ENCODE peak calls at places on chromosomes 4 and X, in six cellular contexts. One of them, this sample, is unnamed.

GRCh38 chr4:126354784-126355183 is 1040.0 kb downstream of the FAT4 start:
- DNase-seq in heart left ventricle: no peak
- DNase-seq in lower leg skin: no peak
- DNase-seq in GM12891: no peak
- DNase-seq in adrenal gland: no peak
- DNase-seq in NB4: no peak
- DNase-seq in this sample: no peak

GRCh38 chr4:100797791-100798190 is 280.0 kb upstream of the EMCN start:
- DNase-seq in GM12891: no peak
- DNase-seq in adrenal gland: no peak
- DNase-seq in heart left ventricle: no peak
- DNase-seq in lower leg skin: no peak
- DNase-seq in NB4: no peak
- DNase-seq in this sample: no peak

GRCh38 chr4:169099775-169100180 is 89.7 kb upstream of the CBR4 start:
- DNase-seq in lower leg skin: no peak
- DNase-seq in heart left ventricle: no peak
- DNase-seq in adrenal gland: no peak
- DNase-seq in NB4: no peak
- DNase-seq in GM12891: no peak
- DNase-seq in this sample: no peak

GRCh38 chr4:147975902-147976301 is 244.0 kb downstream of the ARHGAP10 start:
- DNase-seq in GM12891: no peak
- DNase-seq in heart left ventricle: no peak
- DNase-seq in adrenal gland: no peak
- DNase-seq in NB4: no peak
- DNase-seq in lower leg skin: no peak
- DNase-seq in this sample: no peak

GRCh38 chr4:84913176-84913575 is 53.3 kb downstream of the WDFY3 start:
- DNase-seq in adrenal gland: no peak
- DNase-seq in GM12891: no peak
- DNase-seq in heart left ventricle: no peak
- DNase-seq in lower leg skin: no peak
- DNase-seq in NB4: no peak
- DNase-seq in this sample: no peak

GRCh38 chr4:173763374-173763773 is 233.3 kb upstream of the HAND2 start:
- DNase-seq in lower leg skin: no peak
- DNase-seq in NB4: no peak
- DNase-seq in heart left ventricle: no peak
- DNase-seq in GM12891: no peak
- DNase-seq in adrenal gland: no peak
- DNase-seq in this sample: no peak

GRCh38 chr4:112895785-112896184 is 153.7 kb upstream of the ANK2 start:
- DNase-seq in adrenal gland: no peak
- DNase-seq in GM12891: no peak
- DNase-seq in heart left ventricle: no peak
- DNase-seq in lower leg skin: no peak
- DNase-seq in NB4: no peak
- DNase-seq in this sample: no peak

GRCh38 chrX:39639871-39640270 is 457.9 kb downstream of the BCOR start:
- DNase-seq in NB4: no peak
- DNase-seq in heart left ventricle: no peak
- DNase-seq in GM12891: no peak
- DNase-seq in lower leg skin: no peak
- DNase-seq in adrenal gland: no peak
- DNase-seq in this sample: no peak

GRCh38 chr4:116598980-116599789 is 486.2 kb downstream of the TRAM1L1 start:
- DNase-seq in heart left ventricle: no peak
- DNase-seq in NB4: no peak
- DNase-seq in lower leg skin: no peak
- DNase-seq in GM12891: no peak
- DNase-seq in adrenal gland: no peak
- DNase-seq in this sample: no peak

GRCh38 chrX:48538641-48539344 is 721 bp upstream of the TBC1D25 start:
- DNase-seq in adrenal gland: no peak
- DNase-seq in NB4: no peak
- DNase-seq in lower leg skin: no peak
- DNase-seq in heart left ventricle: no peak
- DNase-seq in GM12891: no peak
- DNase-seq in this sample: no peak

GRCh38 chr4:72997409-72997808 is 72.1 kb downstream of the COX18 start:
- DNase-seq in lower leg skin: no peak
- DNase-seq in NB4: no peak
- DNase-seq in GM12891: no peak
- DNase-seq in adrenal gland: no peak
- DNase-seq in heart left ventricle: no peak
- DNase-seq in this sample: no peak

GRCh38 chrX:19990519-19991349 is at the start of gene BCLAF3:
- DNase-seq in lower leg skin: peak
- DNase-seq in heart left ventricle: peak
- DNase-seq in NB4: peak
- DNase-seq in GM12891: peak
- DNase-seq in adrenal gland: peak
- DNase-seq in this sample: peak

GRCh38 chrX:8851487-8851886 is 50.3 kb upstream of the FAM9A start:
- DNase-seq in heart left ventricle: no peak
- DNase-seq in GM12891: no peak
- DNase-seq in adrenal gland: no peak
- DNase-seq in lower leg skin: no peak
- DNase-seq in NB4: no peak
- DNase-seq in this sample: no peak

GRCh38 chr4:69126030-69126429 is 29.8 kb downstream of the UGT2B7 start:
- DNase-seq in lower leg skin: no peak
- DNase-seq in GM12891: no peak
- DNase-seq in heart left ventricle: no peak
- DNase-seq in adrenal gland: no peak
- DNase-seq in NB4: no peak
- DNase-seq in this sample: no peak

GRCh38 chrX:153460826-153461225 is 9.6 kb downstream of the HAUS7 start:
- DNase-seq in GM12891: peak
- DNase-seq in NB4: peak
- DNase-seq in lower leg skin: no peak
- DNase-seq in adrenal gland: peak
- DNase-seq in heart left ventricle: peak
- DNase-seq in this sample: peak

GRCh38 chrX:13487731-13488505 is 81.5 kb upstream of the EGFL6 start:
- DNase-seq in adrenal gland: peak
- DNase-seq in GM12891: no peak
- DNase-seq in heart left ventricle: no peak
- DNase-seq in lower leg skin: peak
- DNase-seq in NB4: peak
- DNase-seq in this sample: no peak

GRCh38 chrX:83759872-83760271 is 101.1 kb upstream of the CYLC1 start:
- DNase-seq in lower leg skin: no peak
- DNase-seq in adrenal gland: no peak
- DNase-seq in NB4: peak
- DNase-seq in GM12891: no peak
- DNase-seq in heart left ventricle: no peak
- DNase-seq in this sample: no peak

GRCh38 chr4:168743576-168743975 is 246.7 kb downstream of the PALLD start:
- DNase-seq in adrenal gland: no peak
- DNase-seq in heart left ventricle: no peak
- DNase-seq in NB4: no peak
- DNase-seq in lower leg skin: no peak
- DNase-seq in GM12891: no peak
- DNase-seq in this sample: no peak

GRCh38 chr4:136329042-136329662 is 1203.1 kb downstream of the PCDH18 start:
- DNase-seq in lower leg skin: no peak
- DNase-seq in NB4: peak
- DNase-seq in GM12891: no peak
- DNase-seq in adrenal gland: no peak
- DNase-seq in heart left ventricle: peak
- DNase-seq in this sample: no peak

GRCh38 chr4:77821775-77822174 is 2.6 kb upstream of the CNOT6L start:
- DNase-seq in NB4: peak
- DNase-seq in GM12891: no peak
- DNase-seq in heart left ventricle: no peak
- DNase-seq in lower leg skin: no peak
- DNase-seq in adrenal gland: no peak
- DNase-seq in this sample: peak

GRCh38 chr4:156946508-156947197 is 24.9 kb downstream of the PDGFC start:
- DNase-seq in GM12891: no peak
- DNase-seq in heart left ventricle: peak
- DNase-seq in NB4: no peak
- DNase-seq in lower leg skin: peak
- DNase-seq in adrenal gland: peak
- DNase-seq in this sample: no peak

GRCh38 chr4:1378559-1379231 is 27.5 kb downstream of the NKX1-1 start:
- DNase-seq in heart left ventricle: peak
- DNase-seq in lower leg skin: no peak
- DNase-seq in GM12891: no peak
- DNase-seq in NB4: no peak
- DNase-seq in adrenal gland: peak
- DNase-seq in this sample: no peak

GRCh38 chrX:150489359-150490015 is 78.9 kb upstream of the MTM1 start:
- DNase-seq in lower leg skin: no peak
- DNase-seq in heart left ventricle: no peak
- DNase-seq in GM12891: no peak
- DNase-seq in adrenal gland: no peak
- DNase-seq in NB4: no peak
- DNase-seq in this sample: no peak

GRCh38 chr4:105126311-105127153 is 20.1 kb upstream of the TET2 start:
- DNase-seq in lower leg skin: no peak
- DNase-seq in GM12891: no peak
- DNase-seq in heart left ventricle: no peak
- DNase-seq in NB4: no peak
- DNase-seq in adrenal gland: no peak
- DNase-seq in this sample: no peak

GRCh38 chr4:40307627-40308497 is 27.3 kb upstream of the CHRNA9 start:
- DNase-seq in lower leg skin: peak
- DNase-seq in adrenal gland: no peak
- DNase-seq in heart left ventricle: no peak
- DNase-seq in GM12891: no peak
- DNase-seq in NB4: peak
- DNase-seq in this sample: no peak

GRCh38 chr4:121138445-121138844 is 25.7 kb downstream of the TNIP3 start:
- DNase-seq in NB4: no peak
- DNase-seq in heart left ventricle: no peak
- DNase-seq in lower leg skin: no peak
- DNase-seq in GM12891: no peak
- DNase-seq in adrenal gland: no peak
- DNase-seq in this sample: no peak

DNA sequence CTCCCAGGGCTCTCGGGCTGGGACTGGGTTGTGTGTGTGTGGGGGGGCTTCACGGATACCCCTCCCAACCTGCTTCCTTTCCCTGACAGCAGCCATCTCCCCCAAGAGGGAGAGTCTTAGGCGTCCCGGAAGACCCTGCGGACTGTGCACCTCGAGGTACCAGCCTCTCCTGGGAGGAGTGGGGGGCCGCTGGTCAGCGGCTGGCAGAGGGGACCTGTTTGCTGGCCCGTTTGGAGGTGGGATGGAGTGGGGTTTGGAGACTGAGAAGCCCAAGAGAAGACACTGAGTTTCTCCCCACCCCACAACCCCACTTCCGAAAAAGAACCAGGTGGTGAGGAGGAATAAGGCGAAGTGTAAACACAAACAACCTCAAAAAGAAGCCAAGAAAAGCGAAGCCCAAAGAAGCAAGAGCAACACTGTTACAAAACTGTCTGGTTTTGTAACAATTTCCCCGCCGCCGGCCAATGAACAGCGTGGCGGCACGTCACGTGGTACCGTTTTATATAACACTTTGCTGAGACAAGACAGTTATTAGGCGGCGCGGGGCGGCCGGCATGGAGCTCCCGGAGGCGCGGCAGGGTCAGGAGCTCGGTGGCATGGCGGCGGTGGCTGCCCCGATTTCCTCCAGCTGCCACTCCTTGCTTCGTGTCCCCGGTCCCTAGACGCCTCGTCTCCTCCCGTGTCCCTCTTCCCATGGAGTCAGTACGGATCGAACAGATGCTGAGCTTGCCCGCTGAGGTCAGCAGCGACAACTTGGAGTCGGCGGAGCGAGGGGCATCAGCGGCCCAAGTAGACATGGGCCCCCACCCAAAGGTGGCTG is at the start of gene LONRF3:
- DNase-seq in GM12891: no peak
- DNase-seq in adrenal gland: peak
- DNase-seq in lower leg skin: peak
- DNase-seq in heart left ventricle: peak
- DNase-seq in NB4: peak
- DNase-seq in this sample: peak
- TF ChIP-seq POLR2A in GM12891: no peak
- TF ChIP-seq POLR2A in adrenal gland: peak
- TF ChIP-seq POLR2A in lower leg skin: peak
- TF ChIP-seq POLR2A in heart left ventricle: no peak
- TF ChIP-seq POLR2A in NB4: peak
- TF ChIP-seq POLR2A in this sample: peak

GRCh38 chr4:139556071-139556734 is at the start of gene SETD7:
- DNase-seq in lower leg skin: peak
- DNase-seq in heart left ventricle: peak
- DNase-seq in NB4: peak
- DNase-seq in adrenal gland: peak
- DNase-seq in GM12891: peak
- DNase-seq in this sample: peak
- TF ChIP-seq POLR2A in lower leg skin: peak
- TF ChIP-seq POLR2A in heart left ventricle: no peak
- TF ChIP-seq POLR2A in NB4: peak
- TF ChIP-seq POLR2A in adrenal gland: peak
- TF ChIP-seq POLR2A in GM12891: no peak
- TF ChIP-seq POLR2A in this sample: peak

GRCh38 chr4:184684491-184685189 is 35.1 kb downstream of the PRIMPOL start:
- DNase-seq in GM12891: no peak
- DNase-seq in NB4: peak
- DNase-seq in heart left ventricle: no peak
- DNase-seq in adrenal gland: no peak
- DNase-seq in lower leg skin: peak
- DNase-seq in this sample: no peak

GRCh38 chr4:184689681-184690080 is 40.1 kb downstream of the PRIMPOL start:
- DNase-seq in GM12891: no peak
- DNase-seq in adrenal gland: no peak
- DNase-seq in heart left ventricle: no peak
- DNase-seq in lower leg skin: no peak
- DNase-seq in NB4: no peak
- DNase-seq in this sample: no peak

GRCh38 chr4:184693056-184693455 is 40.8 kb downstream of the CENPU start:
- DNase-seq in heart left ventricle: no peak
- DNase-seq in GM12891: no peak
- DNase-seq in NB4: no peak
- DNase-seq in lower leg skin: no peak
- DNase-seq in adrenal gland: no peak
- DNase-seq in this sample: no peak

DNA sequence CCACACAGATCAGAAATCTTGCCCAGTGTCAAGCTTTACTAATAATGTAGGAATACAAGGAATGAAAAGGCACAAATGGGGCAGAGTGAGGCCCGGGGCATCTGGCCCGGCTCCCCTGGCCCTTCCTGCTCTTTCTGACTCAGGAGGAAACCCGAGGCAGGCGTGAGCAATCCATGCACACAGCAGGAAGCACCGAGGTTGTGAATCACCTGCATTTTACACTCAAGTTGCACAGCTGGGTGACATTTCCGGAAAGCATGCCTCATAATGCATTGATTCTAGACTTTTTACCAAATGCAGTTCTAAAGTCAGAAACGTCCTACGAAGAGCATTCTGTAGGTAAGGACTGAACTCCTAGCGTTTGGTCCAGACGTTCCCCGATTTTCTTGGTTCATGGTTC is 38.9 kb downstream of the PRIMPOL start:
- DNase-seq in lower leg skin: no peak
- DNase-seq in adrenal gland: no peak
- DNase-seq in NB4: no peak
- DNase-seq in GM12891: no peak
- DNase-seq in heart left ventricle: no peak
- DNase-seq in this sample: no peak
- TF ChIP-seq POLR2A in lower leg skin: no peak
- TF ChIP-seq POLR2A in adrenal gland: no peak
- TF ChIP-seq POLR2A in NB4: no peak
- TF ChIP-seq POLR2A in GM12891: no peak
- TF ChIP-seq POLR2A in heart left ventricle: no peak
- TF ChIP-seq POLR2A in this sample: no peak

GRCh38 chr4:124712417-124713212 is at the start of gene ANKRD50:
- DNase-seq in GM12891: peak
- DNase-seq in adrenal gland: peak
- DNase-seq in lower leg skin: peak
- DNase-seq in heart left ventricle: peak
- DNase-seq in NB4: peak
- DNase-seq in this sample: peak
- TF ChIP-seq POLR2A in GM12891: no peak
- TF ChIP-seq POLR2A in adrenal gland: peak
- TF ChIP-seq POLR2A in lower leg skin: peak
- TF ChIP-seq POLR2A in heart left ventricle: no peak
- TF ChIP-seq POLR2A in NB4: no peak
- TF ChIP-seq POLR2A in this sample: peak